ENCODE peak calls at places on chromosomes 7 and 10, in eight cellular contexts. P, L, M, C, O, X, I and V are unnamed samples.

GRCh38 chr7:159065151-159065550 is 79.5 kb downstream of the VIPR2 start:
- DNase-seq in I (no peak), M (no peak), O (no peak), C (peak; percentile 80), X (no peak), L (peak; percentile 67), P (no peak), V (no peak)

GRCh38 chr7:73443543-73444255 is 10.1 kb downstream of the FZD9 start:
- DNase-seq in X (no peak), C (no peak), I (no peak), L (no peak), M (no peak), O (no peak), P (no peak), V (no peak)

GRCh38 chr7:934469-935320 is 19.8 kb downstream of the ADAP1 start:
- DNase-seq in I (no peak), L (no peak), M (no peak), P (no peak), O (no peak), C (peak; percentile 21), X (no peak), V (no peak)

GRCh38 chr10:62109532-62110293 is 158.9 kb downstream of the RTKN2 start:
- DNase-seq in M (no peak), P (no peak), X (no peak), O (no peak), I (no peak), C (no peak), L (no peak), V (no peak)

GRCh38 chr7:85851571-85852193 is 664.8 kb upstream of the SEMA3D start:
- DNase-seq in O (no peak), L (no peak), I (peak; percentile 83), M (peak; percentile 29), P (no peak), C (no peak), X (peak; percentile 52), V (peak; percentile 81)

GRCh38 chr10:4656576-4657194 is 169.3 kb upstream of the AKR1E2 start:
- DNase-seq in C (peak; percentile 57), X (no peak), I (peak; percentile 83), L (no peak), P (peak; percentile 28), M (no peak), O (no peak), V (peak; percentile 80)

GRCh38 chr7:79420464-79420863 is 33.0 kb downstream of the MAGI2 start:
- DNase-seq in M (peak; percentile 86), O (no peak), P (no peak), X (peak; percentile 70), L (no peak), C (no peak), I (peak; percentile 85), V (peak; percentile 95)

GRCh38 chr7:74482629-74483401 is 29.1 kb downstream of the GTF2IRD1 start:
- DNase-seq in C (no peak), O (no peak), I (peak; percentile 93), X (peak; percentile 83), M (peak; percentile 88), L (no peak), P (no peak), V (peak; percentile 92)

GRCh38 chr7:70574970-70575799 is 556.8 kb upstream of the GALNT17 start:
- DNase-seq in O (no peak), P (no peak), I (no peak), X (peak; percentile 80), L (no peak), C (no peak), M (peak; percentile 58), V (no peak)

GRCh38 chr10:88810196-88810961 is 7.8 kb downstream of the LIPM start:
- DNase-seq in O (no peak), M (peak; percentile 50), P (no peak), X (peak; percentile 85), C (no peak), L (no peak), I (peak; percentile 83), V (peak; percentile 85)

GRCh38 chr7:1620835-1621234 is 49.2 kb upstream of the ELFN1 start:
- DNase-seq in I (no peak), X (no peak), P (no peak), C (no peak), L (no peak), O (no peak), M (no peak), V (no peak)

GRCh38 chr10:69435966-69436520 is 15.2 kb upstream of the TSPAN15 start:
- DNase-seq in X (no peak), I (no peak), P (no peak), L (no peak), M (no peak), O (no peak), C (no peak), V (no peak)

GRCh38 chr7:73308074-73308664 is 457 bp downstream of the NSUN5 start:
- DNase-seq in I (no peak), P (no peak), O (no peak), L (no peak), C (no peak), M (no peak), X (peak; percentile 10), V (no peak)

GRCh38 chr10:75444781-75445386 is 13.5 kb downstream of the LRMDA start:
- DNase-seq in C (no peak), M (no peak), O (no peak), X (peak; percentile 21), P (no peak), L (no peak), I (no peak), V (no peak)

GRCh38 chr7:129664029-129665012 is 52.8 kb downstream of the NRF1 start:
- DNase-seq in L (no peak), C (no peak), M (peak; percentile 38), I (peak; percentile 85), P (no peak), X (peak; percentile 73), O (no peak), V (peak; percentile 82)

GRCh38 chr7:156998988-156999610 is 11.4 kb downstream of the MNX1 start:
- DNase-seq in O (no peak), C (no peak), X (no peak), P (no peak), M (no peak), I (no peak), L (no peak), V (no peak)
- H3K4me3 ChIP-seq in O (peak overlapping the region; percentile 26), C (peak overlapping the region; percentile 51), X (peak overlapping the region; percentile 16), P (peak overlapping the region; percentile 23), M (no peak overlapping the region), I (peak overlapping the region; percentile 14), L (peak overlapping the region; percentile 46), V (no peak overlapping the region)

DNA sequence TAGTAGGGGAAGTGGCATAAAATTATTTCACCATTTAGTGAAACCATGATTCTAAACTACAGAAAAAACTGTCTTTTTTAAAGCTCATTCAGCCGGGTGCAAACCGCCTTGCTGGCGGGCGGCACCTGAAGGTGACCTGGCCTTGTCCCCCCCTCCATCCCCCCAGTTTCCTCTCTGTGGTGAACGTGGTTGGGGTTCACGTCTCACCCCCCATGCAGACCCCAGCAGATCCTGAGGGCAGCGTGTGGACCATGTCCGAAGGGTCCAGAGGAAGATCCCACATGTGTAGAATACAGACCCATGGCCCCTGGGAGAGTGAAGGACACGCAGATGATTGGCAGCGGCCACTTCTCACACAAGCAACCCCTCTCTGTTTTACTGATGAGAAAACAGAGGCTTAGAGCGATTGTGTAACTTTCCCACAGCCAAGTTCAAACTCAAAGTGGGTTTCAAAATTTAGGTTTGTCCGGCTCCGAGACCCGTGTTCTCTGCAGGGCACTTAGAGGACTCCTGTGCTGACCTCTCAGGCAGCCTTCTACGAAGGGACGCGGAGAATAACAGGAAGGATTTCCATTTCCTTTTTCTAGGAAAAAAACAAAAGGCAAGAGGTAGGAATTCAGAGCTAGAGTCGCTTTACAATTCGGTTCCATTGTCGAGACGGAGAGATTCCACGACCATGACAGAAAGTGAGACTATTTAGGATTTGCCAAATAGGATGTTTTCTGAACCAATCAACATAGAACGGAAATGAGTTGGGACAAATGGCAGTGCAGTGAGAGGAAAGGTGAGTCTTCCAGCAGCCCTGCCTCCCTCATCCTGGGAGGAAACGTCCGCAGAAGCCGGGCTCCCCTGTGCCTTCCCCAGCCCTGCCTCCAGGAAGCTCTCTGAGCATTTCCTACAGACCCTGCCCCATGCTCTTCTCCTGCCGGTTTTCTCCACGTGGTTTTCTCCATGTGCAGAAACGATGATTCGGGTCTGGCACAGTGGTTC is 67.6 kb upstream of the PITRM1 start:
- DNase-seq in P (no peak), I (no peak), O (no peak), L (no peak), M (no peak), X (no peak), C (no peak), V (no peak)
- TF ChIP-seq CTCF in P (no peak), I (no peak), O (no peak), L (no peak), M (no peak), X (no peak), C (no peak), V (no peak)

GRCh38 chr7:28956608-28957063 is 1.5 kb downstream of the TRIL start:
- DNase-seq in L (peak; percentile 86), P (peak; percentile 16), M (peak; percentile 19), O (no peak), C (peak; percentile 82), X (peak; percentile 26), I (peak; percentile 56), V (peak; percentile 18)

GRCh38 chr7:28957822-28958234 is 302 bp downstream of the TRIL start:
- DNase-seq in M (no peak), C (no peak), O (no peak), X (no peak), P (no peak), I (no peak), L (no peak), V (no peak)

GRCh38 chr7:28958946-28959417 is 852 bp upstream of the TRIL start:
- DNase-seq in M (no peak), L (no peak), C (no peak), P (no peak), O (no peak), X (peak; percentile 45), I (no peak), V (no peak)

GRCh38 chr7:28957064-28957821 is 887 bp downstream of the TRIL start:
- DNase-seq in L (no peak), I (peak; percentile 26), O (no peak), C (peak; percentile 74), M (no peak), X (no peak), P (no peak), V (no peak)

DNA sequence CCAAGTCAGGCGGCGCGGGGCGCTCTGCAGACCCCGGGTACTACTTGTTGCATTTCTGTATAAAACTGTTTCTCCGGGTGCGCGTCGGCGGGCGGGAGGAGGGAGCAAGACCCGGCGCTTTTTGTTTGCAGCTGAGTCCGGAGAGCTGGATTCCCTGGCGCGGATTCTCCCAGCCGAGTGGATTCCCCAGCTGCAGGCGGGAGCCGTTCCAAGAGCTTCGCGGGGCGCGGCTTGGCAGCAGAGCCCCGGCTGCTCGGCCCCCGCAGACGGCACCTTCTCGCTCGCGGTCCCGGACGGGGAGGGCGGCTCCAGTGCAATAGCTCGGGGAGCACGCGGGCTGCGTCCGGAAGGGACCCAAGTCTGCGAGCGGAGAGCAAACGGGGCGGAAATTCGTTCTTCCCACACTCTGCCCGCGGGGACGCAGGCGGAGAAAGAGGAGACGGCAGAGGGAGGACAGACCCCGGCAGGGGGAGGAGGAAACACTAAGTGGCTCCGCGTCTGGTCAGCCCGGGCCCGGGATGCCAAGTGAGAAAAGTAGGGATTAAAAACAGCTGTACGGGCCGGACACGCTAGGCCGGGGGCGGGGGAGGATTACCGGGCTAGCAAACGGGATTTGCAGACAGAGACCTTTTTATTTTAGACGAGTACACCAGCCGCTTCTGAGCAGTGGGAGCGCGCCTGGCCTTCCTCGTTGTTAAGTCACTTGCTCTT is at the start of gene TRIL:
- DNase-seq in P (peak; percentile 25), O (no peak), C (peak; percentile 94), M (no peak), L (no peak), X (no peak), I (peak; percentile 81), V (peak; percentile 69)
- H3K4me3 ChIP-seq in P (peak within 1 kb of the TSS; percentile 24), O (peak within 1 kb of the TSS; percentile 57), C (peak within 1 kb of the TSS; percentile 73), M (peak within 1 kb of the TSS; percentile 48), L (peak within 1 kb of the TSS; percentile 53), X (peak within 1 kb of the TSS; percentile 27), I (peak within 1 kb of the TSS; percentile 52), V (peak within 1 kb of the TSS; percentile 54)

GRCh38 chr7:37448637-37449331 is at the start of gene ELMO1:
- DNase-seq in C (peak; percentile 91), L (no peak), O (peak; percentile 34), M (peak; percentile 7), X (peak; percentile 32), P (peak; percentile 58), I (peak; percentile 44), V (peak; percentile 13)
- TF ChIP-seq CTCF in C (no peak), L (peak; percentile 53), O (peak; percentile 17), M (peak; percentile 49), X (peak; percentile 51), P (peak; percentile 89), I (peak; percentile 29), V (peak; percentile 40)